ENCODE peak calls at places on chromosomes 16 and 17, in six cellular contexts. B is T-helper 17 cell; Q is stimulated activated CD8-positive, alpha-beta memory T cell treated with anti-CD3 and anti-CD28 coated beads, Interleukin-2, amount 100 ng/mL, for 48 hours; O is GM18507; E is fibroblast of mammary gland; M is RWPE1. F is an unnamed sample.

GRCh38 chr16:82263456-82264159 is 93.6 kb upstream of the MPHOSPH6 start:
- DNase-seq in O (peak), B (peak), Q (peak), M (peak), E (peak), F (peak)

GRCh38 chr16:11024333-11025053 is 80.1 kb downstream of the CLEC16A start:
- DNase-seq in M (no peak), E (peak), O (no peak), Q (no peak), B (no peak), F (no peak)

GRCh38 chr16:23013484-23013883 is 135.8 kb downstream of the USP31 start:
- DNase-seq in Q (no peak), E (peak), B (no peak), M (no peak), O (no peak), F (no peak)

GRCh38 chr17:28615260-28615940 is 1.4 kb upstream of the RSKR start:
- DNase-seq in O (no peak), M (no peak), E (no peak), Q (no peak), B (no peak), F (no peak)

GRCh38 chr16:46961373-46962353 is 11.8 kb downstream of the DNAJA2 start:
- DNase-seq in O (no peak), Q (no peak), B (no peak), E (peak), M (no peak), F (no peak)

GRCh38 chr16:66095676-66096075 is 270.8 kb upstream of the CDH5 start:
- DNase-seq in O (no peak), E (no peak), M (no peak), Q (no peak), B (no peak), F (no peak)

GRCh38 chr17:42660692-42661345 is 1.7 kb downstream of the TUBG2 start:
- DNase-seq in B (no peak), M (peak), Q (no peak), E (peak), O (no peak), F (no peak)

GRCh38 chr17:50863221-50863843 is 2.8 kb downstream of the TOB1 start:
- DNase-seq in Q (no peak), M (no peak), B (no peak), E (peak), O (no peak), F (peak)

GRCh38 chr16:81041696-81042095 is 6.1 kb downstream of the ATMIN start:
- DNase-seq in O (no peak), E (no peak), Q (no peak), M (no peak), B (no peak), F (peak)

GRCh38 chr17:55659661-55660060 is 63.0 kb downstream of the TMEM100 start:
- DNase-seq in E (no peak), Q (no peak), M (no peak), O (no peak), B (no peak), F (no peak)

GRCh38 chr17:42720996-42721583 is 23.8 kb downstream of the EZH1 start:
- DNase-seq in M (peak), E (peak), O (peak), Q (no peak), B (no peak), F (peak)